ENCODE peak calls at places on chromosomes 16 and 17, in four cellular contexts. L, H, O and W are unnamed samples.

GRCh38 chr17:27218719-27219488 is 75.0 kb upstream of the WSB1 start:
- DNase-seq in L (no peak), H (peak), O (no peak), W (no peak)

GRCh38 chr17:48915459-48916282 is 7.5 kb downstream of the UBE2Z start:
- DNase-seq in L (no peak), H (peak), O (no peak), W (no peak)

GRCh38 chr16:88856828-88857727 is at the start of the genes GALNS and TRAPPC2L:
- DNase-seq in L (peak), H (peak), O (peak), W (peak)

GRCh38 chr17:8953152-8953885 is 12.2 kb downstream of the PIK3R5 start:
- DNase-seq in L (no peak), H (no peak), O (no peak), W (no peak)

GRCh38 chr17:9239821-9240658 is 218.7 kb downstream of the NTN1 start:
- DNase-seq in L (peak), H (no peak), O (no peak), W (peak)

GRCh38 chr16:12551946-12552345 is 251.7 kb downstream of the CPPED1 start:
- DNase-seq in L (no peak), H (no peak), O (no peak), W (no peak)

GRCh38 chr17:34711646-34712045 is 132.3 kb downstream of the TMEM132E start:
- DNase-seq in L (no peak), H (no peak), O (no peak), W (no peak)

GRCh38 chr17:72126575-72127486 is 6.0 kb downstream of the SOX9 start:
- DNase-seq in L (no peak), H (no peak), O (peak), W (peak)

GRCh38 chr16:15897834-15898254 is 9.4 kb upstream of the CEP20 start:
- DNase-seq in L (no peak), H (peak), O (no peak), W (no peak)

GRCh38 chr16:57802635-57803412 is 533 bp upstream of the KIFC3 start:
- DNase-seq in L (no peak), H (no peak), O (peak), W (no peak)

GRCh38 chr17:80959330-80960036 is 32.2 kb upstream of the CHMP6 start:
- DNase-seq in L (no peak), H (no peak), O (no peak), W (no peak)

GRCh38 chr16:25143898-25144297 is 32.4 kb downstream of the LCMT1 start:
- DNase-seq in L (peak), H (no peak), O (no peak), W (peak)

GRCh38 chr17:45719335-45720071 is 64.6 kb upstream of the CRHR1 start:
- DNase-seq in L (peak), H (no peak), O (peak), W (peak)

GRCh38 chr17:5282639-5283217 is 644 bp downstream of the RABEP1 start:
- DNase-seq in L (peak), H (no peak), O (no peak), W (no peak)

GRCh38 chr17:76627510-76627909 is 16.0 kb downstream of the ST6GALNAC1 start:
- DNase-seq in L (no peak), H (no peak), O (no peak), W (no peak)

GRCh38 chr17:78585231-78585630 is 8.0 kb upstream of the DNAH17 start:
- DNase-seq in L (no peak), H (no peak), O (peak), W (no peak)

GRCh38 chr17:42233994-42234393 is 39.7 kb upstream of the GHDC start:
- DNase-seq in L (no peak), H (no peak), O (no peak), W (no peak)

GRCh38 chr17:77571562-77571981 is 386.9 kb upstream of the TNRC6C start:
- DNase-seq in L (peak), H (no peak), O (no peak), W (no peak)

GRCh38 chr17:4808378-4808767 is 1.4 kb downstream of the PLD2 start:
- DNase-seq in L (no peak), H (no peak), O (no peak), W (no peak)

GRCh38 chr16:85309656-85310587 is 197.7 kb upstream of the CIBAR2 start:
- DNase-seq in L (peak), H (no peak), O (peak), W (no peak)
- TF ChIP-seq TARDBP in L (no peak), H (no peak), O (no peak), W (no peak)

GRCh38 chr17:19020016-19020415 is 15.5 kb upstream of the FAM83G start:
- DNase-seq in L (no peak), H (no peak), O (no peak), W (no peak)
- TF ChIP-seq SP1 in L (no peak), H (no peak), O (no peak), W (no peak)

GRCh38 chr16:11407047-11407982 is 62.1 kb downstream of the RMI2 start:
- DNase-seq in L (peak), H (peak), O (peak), W (peak)
- TF ChIP-seq TARDBP in L (no peak), H (no peak), O (no peak), W (no peak)

DNA sequence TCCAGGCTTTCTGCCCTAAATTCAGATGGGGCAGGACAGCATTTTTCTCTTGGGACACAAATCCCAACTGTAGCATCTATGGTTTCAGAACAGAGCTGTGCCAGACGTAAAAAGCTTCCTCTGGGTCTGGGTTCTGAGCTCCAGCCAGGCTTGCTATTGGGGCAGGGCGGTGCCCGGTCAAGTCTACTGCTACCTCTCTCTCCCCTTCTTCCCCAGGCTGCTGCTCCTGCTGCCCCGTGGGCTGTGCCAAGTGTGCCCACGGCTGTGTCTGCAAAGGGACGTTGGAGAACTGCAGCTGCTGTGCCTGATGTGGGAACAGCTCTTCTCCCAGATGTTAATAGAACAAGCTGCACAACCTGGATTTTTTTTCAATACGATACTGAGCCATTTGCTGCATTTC is 1.1 kb downstream of the MT1M start:
- DNase-seq in L (no peak), H (no peak), O (no peak), W (no peak)
- TF ChIP-seq SP1 in L (no peak), H (no peak), O (no peak), W (no peak)

GRCh38 chr17:73643012-73643845 is 1.0 kb downstream of the SDK2 start:
- DNase-seq in L (no peak), H (no peak), O (no peak), W (peak)
- TF ChIP-seq TARDBP in L (no peak), H (no peak), O (no peak), W (no peak)

GRCh38 chr17:58136669-58137279 is 11.4 kb upstream of the OR4D1 start:
- DNase-seq in L (peak), H (no peak), O (peak), W (peak)
- TF ChIP-seq SP1 in L (no peak), H (no peak), O (no peak), W (no peak)